ENCODE peak calls at places on chromosomes 6 and 20, in four cellular contexts. B, F, S and T are unnamed samples.
A peak's percentile ranks its signal among the peaks of the same experiment; 100 is the strongest.

GRCh38 chr6:39207421-39208232 is 21.6 kb downstream of the KCNK5 start:
- DNase-seq in B (no peak), F (no peak), S (no peak), T (no peak)

GRCh38 chr6:9370480-9370879 is 935.1 kb upstream of the SLC35B3 start:
- DNase-seq in B (no peak), F (no peak), S (no peak), T (no peak)

GRCh38 chr6:72212686-72213085 is 326.3 kb downstream of the RIMS1 start:
- DNase-seq in B (no peak), F (no peak), S (no peak), T (no peak)

GRCh38 chr6:159726918-159727716 is at the start of gene WTAP:
- DNase-seq in B (peak; percentile 97), F (peak; percentile 98), S (peak; percentile 94), T (peak; percentile 100)

GRCh38 chr20:32983459-32984112 is 20.6 kb downstream of the SUN5 start:
- DNase-seq in B (no peak), F (no peak), S (no peak), T (peak; percentile 58)

GRCh38 chr6:40210628-40211056 is 276.4 kb upstream of the MOCS1 start:
- DNase-seq in B (no peak), F (peak; percentile 90), S (no peak), T (no peak)

GRCh38 chr6:101826259-101826658 is 432.8 kb downstream of the GRIK2 start:
- DNase-seq in B (no peak), F (no peak), S (no peak), T (no peak)

GRCh38 chr6:56851541-56852248 is 103.2 kb upstream of the BEND6 start:
- DNase-seq in B (peak; percentile 32), F (no peak), S (no peak), T (no peak)

GRCh38 chr6:116005508-116005855 is 55.2 kb downstream of the FRK start:
- DNase-seq in B (no peak), F (no peak), S (no peak), T (no peak)

GRCh38 chr6:34523441-34524206 is 32.5 kb downstream of the SPDEF start:
- DNase-seq in B (no peak), F (no peak), S (no peak), T (peak; percentile 49)

GRCh38 chr6:143967861-143968498 is 40.1 kb downstream of the PLAGL1 start:
- DNase-seq in B (no peak), F (no peak), S (no peak), T (no peak)

GRCh38 chr6:134381926-134382325 is 64.0 kb upstream of the SGK1 start:
- DNase-seq in B (peak; percentile 52), F (no peak), S (no peak), T (no peak)

GRCh38 chr20:57774951-57775350 is 65.1 kb upstream of the PMEPA1 start:
- DNase-seq in B (no peak), F (no peak), S (no peak), T (no peak)

GRCh38 chr6:12335131-12335527 is 45.0 kb downstream of the EDN1 start:
- DNase-seq in B (no peak), F (no peak), S (no peak), T (no peak)

GRCh38 chr20:4161447-4162251 is 146.3 kb upstream of the RNF24 start:
- DNase-seq in B (peak; percentile 89), F (no peak), S (no peak), T (peak; percentile 74)

GRCh38 chr6:143652840-143653239 is 24.9 kb upstream of the PHACTR2 start:
- DNase-seq in B (no peak), F (no peak), S (no peak), T (no peak)

GRCh38 chr6:161204866-161205557 is 68.8 kb downstream of the AGPAT4 start:
- DNase-seq in B (no peak), F (peak; percentile 64), S (no peak), T (no peak)

GRCh38 chr6:161198781-161199505 is 74.9 kb downstream of the AGPAT4 start:
- DNase-seq in B (no peak), F (no peak), S (no peak), T (no peak)

GRCh38 chr6:161199845-161200244 is 74.0 kb downstream of the AGPAT4 start:
- DNase-seq in B (no peak), F (no peak), S (no peak), T (no peak)

GRCh38 chr6:161198176-161198575 is 75.7 kb downstream of the AGPAT4 start:
- DNase-seq in B (no peak), F (no peak), S (no peak), T (no peak)

DNA sequence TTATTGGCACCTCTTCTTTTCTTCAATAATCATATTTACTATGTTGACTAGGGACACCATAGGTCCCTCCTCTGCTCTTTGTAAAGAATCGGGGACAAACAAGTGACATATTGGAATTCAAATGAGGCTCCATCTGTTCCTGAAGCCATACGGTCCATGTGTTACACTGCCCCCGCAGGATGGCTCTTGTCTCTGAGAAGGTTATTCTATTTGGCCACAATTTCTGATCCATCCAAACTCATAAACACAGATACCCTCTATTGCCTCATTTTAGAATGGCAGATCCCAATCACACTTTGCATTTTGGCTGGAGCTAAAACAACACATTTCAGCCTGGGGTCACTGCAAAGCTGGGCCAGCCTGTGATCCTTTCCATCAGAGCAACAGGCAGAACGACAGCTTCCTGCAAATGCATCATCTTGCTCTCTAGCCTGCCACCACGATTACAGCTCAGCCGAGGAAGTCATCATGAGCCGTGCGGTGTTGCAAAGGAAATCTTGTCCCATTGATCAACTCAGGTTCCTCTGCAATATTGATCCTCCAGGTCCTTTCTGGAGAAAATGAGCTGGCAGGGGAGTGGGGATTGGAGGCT is 73.2 kb downstream of the AGPAT4 start:
- DNase-seq in B (no peak), F (no peak), S (no peak), T (no peak)
- H3K27ac ChIP-seq in B (no peak overlapping the region), F (no peak overlapping the region), S (no peak overlapping the region), T (no peak overlapping the region)

GRCh38 chr6:47168176-47168575 is 126.0 kb upstream of the ADGRF1 start:
- DNase-seq in B (peak; percentile 34), F (peak; percentile 87), S (peak; percentile 84), T (no peak)
- TF ChIP-seq POLR2AphosphoS5 in B (peak; percentile 75), F (no peak), S (peak; percentile 66), T (no peak)

GRCh38 chr20:47774081-47774777 is 11.1 kb downstream of the SULF2 start:
- DNase-seq in B (peak; percentile 46), F (no peak), S (no peak), T (no peak)
- TF ChIP-seq POLR2A in B (no peak), F (no peak), S (no peak), T (no peak)

DNA sequence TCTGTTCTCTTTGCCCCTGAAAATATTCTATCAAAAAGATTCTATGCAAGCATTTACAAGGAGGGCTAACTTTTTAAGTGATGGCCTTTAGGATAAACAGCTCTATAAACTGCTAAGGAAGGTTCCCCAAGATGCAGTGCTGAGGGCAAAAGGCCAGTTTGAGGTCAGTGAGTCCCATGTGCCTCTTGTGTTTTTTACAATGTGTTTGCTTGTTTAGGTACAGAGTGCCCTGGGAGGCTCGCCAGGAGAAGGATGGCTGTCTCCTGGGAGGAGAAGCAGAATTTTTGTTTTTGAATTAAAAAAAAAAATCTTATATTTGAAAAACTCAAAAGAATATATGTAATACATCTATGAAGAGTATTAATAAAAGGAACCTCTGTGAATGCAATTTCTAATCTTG is 12.8 kb downstream of the MTCH1 start:
- DNase-seq in B (no peak), F (no peak), S (no peak), T (no peak)
- H3K27ac ChIP-seq in B (no peak overlapping the region), F (no peak overlapping the region), S (no peak overlapping the region), T (no peak overlapping the region)

GRCh38 chr6:33410711-33411631 is at the start of gene PHF1:
- DNase-seq in B (peak; percentile 77), F (no peak), S (peak; percentile 60), T (peak; percentile 95)
- TF ChIP-seq POLR2AphosphoS5 in B (peak; percentile 55), F (peak; percentile 56), S (no peak), T (peak; percentile 86)

GRCh38 chr20:60123096-60123495 is 164.9 kb downstream of the CDH26 start:
- DNase-seq in B (no peak), F (no peak), S (no peak), T (no peak)

GRCh38 chr20:60125521-60125920 is 167.3 kb downstream of the CDH26 start:
- DNase-seq in B (no peak), F (no peak), S (no peak), T (no peak)

GRCh38 chr20:60123652-60124051 is 165.4 kb downstream of the CDH26 start:
- DNase-seq in B (no peak), F (no peak), S (no peak), T (no peak)

GRCh38 chr20:60131375-60131774 is 173.2 kb downstream of the CDH26 start:
- DNase-seq in B (no peak), F (no peak), S (no peak), T (no peak)

DNA sequence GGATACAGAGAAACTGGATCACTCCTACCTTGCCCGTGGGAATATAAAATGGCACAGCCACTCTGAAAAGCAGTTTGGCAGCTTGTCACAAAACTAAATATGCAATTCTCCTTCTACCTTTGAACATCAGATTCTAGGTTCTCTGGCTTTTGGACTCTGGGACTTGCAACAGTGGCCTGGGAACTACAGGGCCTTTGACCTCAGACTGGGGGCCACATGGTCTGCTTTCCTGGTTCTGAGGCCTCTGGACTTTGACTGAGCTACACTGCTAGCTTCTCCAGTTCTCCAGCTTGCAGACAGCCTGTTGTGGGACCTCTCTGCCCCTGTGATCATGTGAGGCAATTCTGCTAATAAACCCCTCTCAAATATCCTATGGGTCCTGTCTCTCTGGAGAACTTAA is 168.8 kb downstream of the CDH26 start:
- DNase-seq in B (no peak), F (no peak), S (no peak), T (no peak)
- TF ChIP-seq POLR2A in B (no peak), F (no peak), S (no peak), T (no peak)